ENCODE peak calls at places on chromosomes 12 and 14, in eight cellular contexts. O, K, M, V, Z, C, R and Q are unnamed samples.

GRCh38 chr12:17528394-17528793 is 561.6 kb downstream of the RERGL start:
- DNase-seq in V (no peak), M (no peak), Z (no peak), C (no peak), O (no peak), R (no peak), K (no peak), Q (no peak)

GRCh38 chr12:11797317-11797913 is 147.9 kb downstream of the ETV6 start:
- DNase-seq in C (no peak), M (no peak), R (no peak), K (no peak), Z (no peak), O (no peak), V (no peak), Q (no peak)

GRCh38 chr12:90959538-90960139 is 4.7 kb upstream of the CCER1 start:
- DNase-seq in O (no peak), Z (no peak), C (no peak), V (no peak), K (no peak), M (no peak), R (peak; percentile 68), Q (no peak)

GRCh38 chr12:105100207-105100985 is 7.1 kb upstream of the WASHC4 start:
- DNase-seq in V (no peak), O (no peak), R (peak; percentile 73), M (no peak), K (no peak), Z (no peak), C (no peak), Q (no peak)

GRCh38 chr14:105944632-105945610 is 418.5 kb downstream of the TMEM121 start:
- DNase-seq in O (peak; percentile 62), M (peak; percentile 57), Z (no peak), R (peak; percentile 79), K (peak; percentile 74), V (peak; percentile 83), C (peak; percentile 33), Q (peak; percentile 28)

GRCh38 chr12:53472183-53472582 is 20.3 kb downstream of the PCBP2 start:
- DNase-seq in Z (no peak), C (no peak), V (no peak), M (no peak), K (no peak), O (no peak), R (no peak), Q (no peak)

GRCh38 chr14:37591941-37592287 is 3.1 kb downstream of the FOXA1 start:
- DNase-seq in R (no peak), O (no peak), Z (no peak), M (no peak), V (peak; percentile 53), K (no peak), C (no peak), Q (no peak)

GRCh38 chr12:10540776-10541205 is 35.1 kb downstream of the EIF2S3B start:
- DNase-seq in K (no peak), M (no peak), R (peak; percentile 55), Z (no peak), V (no peak), O (no peak), C (no peak), Q (no peak)

GRCh38 chr14:101007004-101007614 is 103.6 kb upstream of the RTL1 start:
- DNase-seq in C (no peak), M (no peak), V (peak; percentile 54), O (no peak), K (no peak), Z (no peak), R (no peak), Q (peak; percentile 4)

GRCh38 chr14:69093551-69094421 is 59.1 kb downstream of the DCAF5 start:
- DNase-seq in C (no peak), R (no peak), O (no peak), V (no peak), Z (no peak), M (no peak), K (no peak), Q (no peak)

GRCh38 chr12:560666-561065 is 100.9 kb downstream of the B4GALNT3 start:
- DNase-seq in C (no peak), K (no peak), O (no peak), M (no peak), V (no peak), R (no peak), Z (no peak), Q (no peak)

GRCh38 chr12:127268121-127268520 is 998.8 kb upstream of the TMEM132C start:
- DNase-seq in V (no peak), Z (no peak), R (no peak), O (no peak), C (no peak), M (no peak), K (no peak), Q (no peak)

GRCh38 chr12:9041321-9041720 is 52.0 kb downstream of the KLRG1 start:
- DNase-seq in C (no peak), M (no peak), R (no peak), O (no peak), Z (no peak), K (no peak), V (no peak), Q (no peak)

GRCh38 chr14:60760648-60761364 is 26.2 kb downstream of the MNAT1 start:
- DNase-seq in C (no peak), K (no peak), V (no peak), R (no peak), O (no peak), Z (no peak), M (no peak), Q (no peak)

GRCh38 chr12:22443379-22444316 is 100.7 kb downstream of the C2CD5 start:
- DNase-seq in Z (no peak), K (peak; percentile 22), R (peak; percentile 87), C (peak; percentile 59), M (peak; percentile 23), V (no peak), O (peak; percentile 9), Q (peak; percentile 56)